ENCODE peak calls at places on chromosomes 16 and 17, in six cellular contexts. G, Y, W, T, O and V are unnamed samples.

GRCh38 chr16:31219154-31219741 is 2.3 kb upstream of the PYDC1 start:
- DNase-seq in Y (no peak), T (no peak), W (no peak), G (no peak), O (no peak), V (no peak)

GRCh38 chr16:9296273-9296593 is 204.8 kb downstream of the HAPSTR1 start:
- DNase-seq in W (no peak), O (no peak), Y (no peak), T (no peak), G (no peak), V (no peak)

GRCh38 chr17:49438885-49439284 is 24.2 kb upstream of the PHB1 start:
- DNase-seq in G (no peak), O (no peak), Y (peak), T (no peak), W (no peak), V (no peak)

GRCh38 chr17:17561408-17562144 is 29.9 kb downstream of the PEMT start:
- DNase-seq in W (no peak), G (no peak), T (no peak), Y (no peak), O (peak), V (no peak)

GRCh38 chr17:17783121-17783824 is 53.5 kb downstream of the SREBF1 start:
- DNase-seq in W (peak), G (no peak), Y (peak), T (peak), O (peak), V (peak)

GRCh38 chr16:79466111-79466510 is 134.4 kb downstream of the MAF start:
- DNase-seq in Y (no peak), O (peak), W (no peak), T (no peak), G (no peak), V (no peak)

GRCh38 chr17:4059656-4060055 is 83.2 kb downstream of the ZZEF1 start:
- DNase-seq in G (no peak), T (no peak), Y (no peak), W (no peak), O (no peak), V (no peak)

GRCh38 chr16:11446566-11447119 is 101.4 kb downstream of the RMI2 start:
- DNase-seq in T (no peak), O (no peak), G (no peak), Y (no peak), W (no peak), V (no peak)

GRCh38 chr16:12589676-12590075 is 214.0 kb downstream of the CPPED1 start:
- DNase-seq in O (no peak), G (no peak), T (no peak), Y (no peak), W (no peak), V (no peak)

GRCh38 chr16:85261205-85261604 is 148.9 kb upstream of the CIBAR2 start:
- DNase-seq in W (no peak), T (no peak), O (no peak), G (no peak), Y (no peak), V (no peak)

GRCh38 chr16:15613676-15614075 is 29.3 kb downstream of the MARF1 start:
- DNase-seq in W (no peak), G (no peak), Y (no peak), O (no peak), T (no peak), V (no peak)

GRCh38 chr16:30948087-30948955 is 547 bp upstream of the ORAI3 start:
- DNase-seq in O (peak), T (peak), Y (peak), G (peak), W (no peak), V (peak)

GRCh38 chr17:61863801-61864126 is 436 bp upstream of the BRIP1 start:
- DNase-seq in T (no peak), O (no peak), W (no peak), Y (no peak), G (no peak), V (no peak)

GRCh38 chr16:15572329-15573001 is 70.5 kb downstream of the MARF1 start:
- DNase-seq in Y (no peak), G (no peak), W (no peak), T (peak), O (no peak), V (no peak)

GRCh38 chr17:68457168-68457538 is at the start of gene WIPI1:
- DNase-seq in G (no peak), T (no peak), O (peak), Y (no peak), W (no peak), V (no peak)

GRCh38 chr17:80507965-80508364 is 31.6 kb upstream of the NPTX1 start:
- DNase-seq in O (no peak), G (no peak), W (no peak), T (no peak), Y (no peak), V (no peak)

GRCh38 chr17:8630802-8631553 is 453 bp upstream of the MYH10 start:
- DNase-seq in O (peak), T (peak), W (peak), Y (peak), G (peak), V (peak)

GRCh38 chr17:82632461-82632860 is 15.8 kb downstream of the WDR45B start:
- DNase-seq in T (no peak), Y (peak), G (no peak), O (no peak), W (no peak), V (no peak)

GRCh38 chr17:68295086-68295485 is 3.8 kb downstream of the ARSG start:
- DNase-seq in G (no peak), W (no peak), Y (no peak), T (no peak), O (no peak), V (no peak)

GRCh38 chr17:37276475-37276874 is 99.3 kb upstream of the C17orf78 start:
- DNase-seq in G (no peak), O (no peak), W (no peak), T (no peak), Y (no peak), V (no peak)

GRCh38 chr16:68310441-68311315 is at the start of the genes PRMT7 and SLC7A6OS:
- DNase-seq in W (peak), T (peak), O (peak), Y (peak), G (peak), V (peak)

GRCh38 chr16:2019919-2020831 is 590 bp downstream of the NPW start:
- DNase-seq in O (no peak), W (no peak), T (no peak), Y (no peak), G (no peak), V (no peak)

GRCh38 chr16:82344157-82344556 is 174.1 kb upstream of the MPHOSPH6 start:
- DNase-seq in Y (no peak), G (no peak), W (no peak), O (peak), T (no peak), V (no peak)

GRCh38 chr16:13427943-13428342 is 492.0 kb upstream of the ERCC4 start:
- DNase-seq in W (no peak), T (no peak), Y (no peak), G (no peak), O (no peak), V (no peak)

GRCh38 chr16:77946834-77947233 is 75.5 kb upstream of the CLEC3A start:
- DNase-seq in Y (no peak), G (no peak), O (no peak), T (no peak), W (no peak), V (no peak)

GRCh38 chr17:50270430-50271172 is 3.7 kb upstream of the TMEM92 start:
- DNase-seq in O (no peak), W (no peak), T (peak), Y (no peak), G (no peak), V (no peak)

GRCh38 chr17:4108397-4108796 is 34.4 kb downstream of the ZZEF1 start:
- DNase-seq in W (no peak), T (no peak), O (no peak), Y (no peak), G (no peak), V (no peak)

GRCh38 chr16:693364-693763 is 3.2 kb upstream of the WDR24 start:
- DNase-seq in O (no peak), W (no peak), Y (no peak), T (no peak), G (no peak), V (no peak)

GRCh38 chr17:80746262-80746935 is 201.8 kb downstream of the RPTOR start:
- DNase-seq in O (no peak), Y (no peak), W (no peak), G (no peak), T (no peak), V (no peak)

GRCh38 chr17:10683853-10684252 is 13.5 kb downstream of the SCO1 start:
- DNase-seq in W (no peak), T (no peak), O (no peak), G (no peak), Y (no peak), V (no peak)

GRCh38 chr17:17370711-17371110 is 67.5 kb downstream of the NT5M start:
- DNase-seq in G (no peak), O (no peak), T (no peak), W (no peak), Y (no peak), V (no peak)

GRCh38 chr16:11058820-11059219 is 114.5 kb downstream of the CLEC16A start:
- DNase-seq in O (no peak), G (no peak), Y (no peak), T (no peak), W (no peak), V (no peak)

GRCh38 chr17:57997085-57997809 is 9.2 kb upstream of the VEZF1 start:
- DNase-seq in W (no peak), Y (no peak), O (no peak), G (no peak), T (no peak), V (no peak)

GRCh38 chr17:15048933-15049539 is 216.1 kb downstream of the PMP22 start:
- DNase-seq in O (no peak), W (no peak), Y (no peak), T (no peak), G (no peak), V (no peak)

GRCh38 chr17:31510273-31511175 is 119.0 kb downstream of the RAB11FIP4 start:
- DNase-seq in Y (no peak), G (no peak), O (no peak), T (no peak), W (no peak), V (no peak)

GRCh38 chr17:4881761-4882555 is 17.4 kb upstream of the C17orf107 start:
- DNase-seq in G (no peak), T (peak), W (peak), Y (peak), O (peak), V (peak)

GRCh38 chr17:31593806-31594205 is 202.3 kb downstream of the RAB11FIP4 start:
- DNase-seq in O (no peak), W (no peak), G (no peak), T (peak), Y (no peak), V (no peak)

GRCh38 chr16:10921536-10922327 is 20.5 kb downstream of the DEXI start:
- DNase-seq in W (no peak), T (no peak), O (no peak), G (peak), Y (no peak), V (no peak)

GRCh38 chr17:67208232-67208631 is 36.8 kb downstream of the HELZ start:
- DNase-seq in W (no peak), Y (no peak), T (no peak), O (no peak), G (no peak), V (no peak)

GRCh38 chr16:61105544-61105943 is 930.7 kb downstream of the CDH8 start:
- DNase-seq in O (no peak), Y (no peak), G (no peak), T (no peak), W (no peak), V (no peak)
- TF ChIP-seq CTCF in O (no peak), Y (no peak), G (no peak), T (no peak), W (no peak), V (no peak)

DNA sequence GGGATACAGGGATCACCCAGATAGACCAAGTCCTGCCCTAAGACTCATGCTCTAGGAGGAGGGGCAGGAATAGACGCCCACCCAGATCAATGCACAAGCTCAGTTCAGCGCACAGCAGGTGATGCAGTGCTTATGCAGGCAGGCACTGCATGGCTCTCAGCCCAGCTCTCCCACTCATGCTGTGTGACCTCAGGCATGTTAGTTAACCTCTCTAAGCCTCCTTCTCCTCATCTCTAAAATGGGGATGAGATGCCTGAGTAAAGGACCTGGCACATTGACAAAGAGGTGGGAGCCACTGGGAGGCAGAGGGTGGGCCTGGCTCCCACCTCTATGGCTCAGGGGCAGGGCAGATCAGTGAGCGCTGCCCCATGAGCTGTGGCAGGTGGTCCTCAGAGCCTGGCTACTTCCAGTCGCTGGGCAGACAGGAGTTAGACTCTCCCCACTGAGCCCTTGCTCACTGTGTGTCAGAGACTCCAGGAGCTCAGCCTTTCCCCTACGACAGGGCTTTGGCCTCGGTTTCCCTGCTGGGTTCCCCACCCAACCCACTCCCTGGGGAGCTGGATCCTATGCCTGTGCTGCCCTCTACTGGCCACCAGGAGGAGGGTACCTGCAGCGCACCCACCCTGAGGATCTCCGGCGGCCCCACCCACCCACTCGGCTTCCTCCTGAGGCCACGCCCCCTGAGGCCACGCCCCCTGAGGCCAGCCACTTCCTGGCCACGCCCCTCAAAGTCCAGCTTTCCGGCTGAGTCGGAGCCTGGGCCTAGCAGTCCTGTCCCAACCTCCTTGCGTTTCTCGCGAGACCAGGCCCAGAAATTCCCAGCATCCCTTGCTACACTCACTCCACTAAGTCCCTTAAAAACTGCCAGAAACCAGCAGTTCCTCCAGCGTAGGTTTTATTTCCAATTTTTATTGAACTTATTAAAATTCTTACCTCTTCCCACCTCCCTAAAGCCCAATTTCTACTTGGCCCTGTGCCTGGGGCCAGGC is 196.1 kb downstream of the GSG1L start:
- DNase-seq in G (no peak), O (peak), Y (peak), T (peak), W (peak), V (peak)
- TF ChIP-seq CTCF in G (peak), O (peak), Y (peak), T (peak), W (peak), V (peak)

GRCh38 chr16:83626676-83627075 is 181.1 kb upstream of the HSBP1 start:
- DNase-seq in G (no peak), Y (no peak), T (no peak), O (no peak), W (no peak), V (no peak)
- TF ChIP-seq CTCF in G (no peak), Y (no peak), T (no peak), O (no peak), W (no peak), V (no peak)

GRCh38 chr17:63826468-63827001 is 696 bp upstream of the PSMC5 start:
- DNase-seq in Y (no peak), W (no peak), O (peak), T (peak), G (no peak), V (no peak)
- TF ChIP-seq CTCF in Y (no peak), W (no peak), O (no peak), T (no peak), G (no peak), V (no peak)

GRCh38 chr17:40442392-40443195 is 656 bp upstream of the IGFBP4 start:
- DNase-seq in Y (no peak), O (no peak), G (no peak), T (no peak), W (no peak), V (no peak)

GRCh38 chr17:40447148-40447644 is 3.9 kb downstream of the IGFBP4 start:
- DNase-seq in Y (no peak), O (no peak), T (no peak), W (no peak), G (no peak), V (no peak)

GRCh38 chr17:40445769-40446468 is 2.7 kb downstream of the IGFBP4 start:
- DNase-seq in G (no peak), T (no peak), O (no peak), Y (no peak), W (no peak), V (no peak)

GRCh38 chr17:40443196-40443987 is at the start of gene IGFBP4:
- DNase-seq in T (peak), O (peak), G (no peak), W (peak), Y (peak), V (peak)

DNA sequence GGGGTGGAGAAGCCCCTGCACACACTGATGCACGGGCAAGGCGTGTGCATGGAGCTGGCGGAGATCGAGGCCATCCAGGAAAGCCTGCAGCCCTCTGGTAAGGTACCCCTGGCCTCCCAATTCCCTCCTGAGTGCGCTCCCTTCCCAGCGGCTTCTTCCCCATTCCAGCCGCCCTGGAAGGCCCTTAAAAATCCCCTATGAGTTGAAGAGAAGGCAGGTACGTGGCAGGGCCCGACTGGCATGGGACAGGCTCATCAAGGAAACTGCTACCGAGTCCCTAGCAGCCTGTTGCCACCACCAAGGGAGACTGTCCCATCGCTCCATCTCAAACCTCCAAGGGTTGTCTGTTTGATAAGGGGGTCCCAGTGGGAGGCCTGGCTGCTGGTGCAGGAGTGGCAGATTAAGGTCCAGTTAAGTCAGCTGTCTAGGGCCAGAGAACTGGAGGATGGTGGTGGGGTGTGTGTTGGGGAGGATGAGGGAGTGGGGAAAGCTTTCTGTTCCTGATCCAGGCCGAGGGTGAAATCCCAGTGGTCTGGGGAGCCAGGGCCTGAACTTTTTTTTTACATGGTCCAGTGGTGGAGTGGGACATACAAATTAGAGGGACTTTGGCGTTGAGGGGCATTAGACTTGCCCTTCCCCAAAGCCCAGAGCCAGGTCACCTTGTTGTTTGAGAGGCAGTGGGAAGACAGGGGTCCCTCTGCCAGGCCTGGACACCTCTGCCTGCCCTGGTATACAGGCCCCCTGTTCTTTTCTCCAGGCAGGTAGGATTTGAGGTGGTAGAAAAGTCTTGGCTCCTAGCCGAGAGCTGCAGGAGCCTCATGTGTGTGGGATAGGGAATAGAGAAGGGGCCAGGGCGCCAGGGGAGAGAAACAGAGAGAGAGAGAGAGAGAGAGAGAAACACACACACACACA is 994 bp downstream of the IGFBP4 start:
- DNase-seq in O (no peak), W (no peak), Y (no peak), G (no peak), T (no peak), V (no peak)
- TF ChIP-seq CTCF in O (no peak), W (no peak), Y (no peak), G (no peak), T (no peak), V (peak)

DNA sequence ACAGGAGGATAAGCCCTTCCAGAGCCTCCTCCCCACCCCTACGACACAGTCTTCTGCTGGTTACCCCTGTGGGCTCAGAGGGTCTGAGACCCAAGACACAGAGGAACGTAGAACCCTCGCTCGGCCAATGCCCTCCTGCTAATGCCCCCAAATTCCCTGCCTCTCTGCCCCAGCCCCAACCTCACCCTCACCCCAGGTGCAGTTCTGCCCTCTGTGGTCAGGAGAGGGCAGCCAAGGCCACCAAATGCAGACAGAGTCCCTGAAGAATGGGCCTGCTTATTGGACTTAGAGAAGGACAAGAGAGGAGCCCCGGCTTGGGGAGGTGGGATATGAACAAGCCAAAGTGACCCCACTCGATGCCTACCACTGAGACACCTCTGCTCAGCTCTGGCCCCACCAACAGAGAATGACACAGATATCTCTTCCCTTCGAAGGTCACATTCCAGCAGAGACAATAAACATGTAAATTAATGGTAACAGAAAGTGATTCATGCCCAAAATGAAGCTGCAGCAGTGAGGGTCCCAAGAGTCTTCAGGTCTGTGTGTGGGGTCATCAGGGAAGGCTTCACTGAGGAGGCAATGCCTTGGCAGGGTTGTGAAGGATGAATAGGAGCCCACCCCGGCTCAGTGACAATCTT is 80.9 kb upstream of the CCL1 start:
- DNase-seq in Y (no peak), T (no peak), O (no peak), W (no peak), G (no peak), V (peak)
- TF ChIP-seq CTCF in Y (peak), T (no peak), O (no peak), W (no peak), G (no peak), V (peak)

DNA sequence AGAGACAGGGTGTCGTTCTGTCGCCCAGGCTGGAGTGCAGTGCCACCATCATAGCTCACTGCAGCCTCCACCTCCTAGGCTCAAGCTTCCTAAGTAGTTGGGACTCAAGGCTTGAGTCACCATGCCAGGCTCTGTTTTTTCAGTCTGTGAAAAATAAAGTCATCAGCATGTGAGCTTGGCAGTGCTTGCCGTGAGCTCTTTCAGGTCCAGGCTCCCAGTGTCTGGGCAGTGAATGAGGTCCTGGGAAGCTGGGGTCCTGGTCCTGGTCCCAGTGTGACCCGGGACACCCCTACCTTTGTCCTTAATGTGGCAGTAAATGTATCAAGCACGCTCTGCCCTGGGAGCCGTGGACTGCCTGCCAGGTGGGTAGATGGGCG is 22.9 kb upstream of the RPL13 start:
- DNase-seq in W (no peak), O (no peak), G (no peak), Y (no peak), T (peak), V (no peak)
- TF ChIP-seq CTCF in W (no peak), O (no peak), G (no peak), Y (no peak), T (no peak), V (no peak)

GRCh38 chr17:47733047-47733413 is at the start of gene TBX21:
- DNase-seq in G (no peak), T (no peak), Y (peak), W (peak), O (peak), V (peak)
- TF ChIP-seq CTCF in G (no peak), T (peak), Y (peak), W (peak), O (no peak), V (peak)